ENCODE peak calls at places on chromosomes 13 and 19, in ten cellular contexts. Y, E, A, U, K, X, D, L, J and T are unnamed samples.

GRCh38 chr19:799076-799881 is 2.0 kb downstream of the PTBP1 start:
- DNase-seq in L (peak; percentile 30), Y (peak; percentile 53), E (no peak), X (peak; percentile 65), A (no peak), K (no peak), D (peak; percentile 63), J (no peak), U (no peak), T (no peak)

GRCh38 chr13:34654203-34654602 is 287.9 kb upstream of the NBEA start:
- DNase-seq in X (no peak), J (no peak), U (no peak), L (no peak), E (no peak), Y (peak; percentile 13), K (no peak), A (no peak), D (no peak), T (no peak)

GRCh38 chr19:45758921-45759320 is 10.1 kb downstream of the SIX5 start:
- DNase-seq in J (no peak), A (no peak), Y (no peak), D (no peak), K (no peak), X (no peak), L (no peak), U (no peak), E (no peak), T (no peak)

GRCh38 chr13:114263590-114263989 is 17.8 kb upstream of the UPF3A start:
- DNase-seq in J (no peak), X (no peak), L (no peak), A (no peak), Y (no peak), E (no peak), D (no peak), U (no peak), K (no peak), T (no peak)

GRCh38 chr13:37418490-37418889 is 180.1 kb downstream of the POSTN start:
- DNase-seq in L (no peak), E (no peak), U (no peak), A (no peak), D (peak; percentile 14), J (no peak), K (no peak), Y (peak; percentile 56), X (no peak), T (no peak)

GRCh38 chr13:94272038-94272437 is 207.4 kb downstream of the DCT start:
- DNase-seq in U (no peak), X (no peak), Y (no peak), J (no peak), L (no peak), A (no peak), E (no peak), D (no peak), K (no peak), T (no peak)

GRCh38 chr19:56949651-56950050 is 109.1 kb upstream of the PEG3 start:
- DNase-seq in A (no peak), D (no peak), U (no peak), X (no peak), L (no peak), E (no peak), Y (no peak), J (no peak), K (no peak), T (no peak)

GRCh38 chr19:2280633-2281264 is 1.2 kb downstream of the PEAK3 start:
- DNase-seq in K (no peak), E (no peak), D (no peak), U (no peak), J (no peak), X (no peak), L (no peak), A (no peak), Y (no peak), T (no peak)

GRCh38 chr19:8325454-8325853 is 4.2 kb downstream of the RPS28 start:
- DNase-seq in Y (no peak), J (no peak), D (no peak), A (no peak), X (no peak), E (no peak), K (no peak), U (no peak), L (no peak), T (no peak)

GRCh38 chr19:8322638-8322997 is 1.3 kb downstream of the RPS28 start:
- DNase-seq in E (no peak), L (no peak), J (no peak), D (no peak), X (no peak), K (no peak), U (no peak), A (no peak), Y (no peak), T (no peak)

GRCh38 chr19:8321760-8322637 is 703 bp downstream of the RPS28 start:
- DNase-seq in Y (no peak), E (no peak), D (no peak), A (no peak), K (no peak), X (no peak), L (no peak), J (no peak), U (no peak), T (no peak)

GRCh38 chr19:8323781-8324185 is 2.5 kb downstream of the RPS28 start:
- DNase-seq in D (no peak), X (no peak), K (no peak), A (no peak), Y (no peak), L (no peak), E (no peak), J (no peak), U (no peak), T (no peak)

DNA sequence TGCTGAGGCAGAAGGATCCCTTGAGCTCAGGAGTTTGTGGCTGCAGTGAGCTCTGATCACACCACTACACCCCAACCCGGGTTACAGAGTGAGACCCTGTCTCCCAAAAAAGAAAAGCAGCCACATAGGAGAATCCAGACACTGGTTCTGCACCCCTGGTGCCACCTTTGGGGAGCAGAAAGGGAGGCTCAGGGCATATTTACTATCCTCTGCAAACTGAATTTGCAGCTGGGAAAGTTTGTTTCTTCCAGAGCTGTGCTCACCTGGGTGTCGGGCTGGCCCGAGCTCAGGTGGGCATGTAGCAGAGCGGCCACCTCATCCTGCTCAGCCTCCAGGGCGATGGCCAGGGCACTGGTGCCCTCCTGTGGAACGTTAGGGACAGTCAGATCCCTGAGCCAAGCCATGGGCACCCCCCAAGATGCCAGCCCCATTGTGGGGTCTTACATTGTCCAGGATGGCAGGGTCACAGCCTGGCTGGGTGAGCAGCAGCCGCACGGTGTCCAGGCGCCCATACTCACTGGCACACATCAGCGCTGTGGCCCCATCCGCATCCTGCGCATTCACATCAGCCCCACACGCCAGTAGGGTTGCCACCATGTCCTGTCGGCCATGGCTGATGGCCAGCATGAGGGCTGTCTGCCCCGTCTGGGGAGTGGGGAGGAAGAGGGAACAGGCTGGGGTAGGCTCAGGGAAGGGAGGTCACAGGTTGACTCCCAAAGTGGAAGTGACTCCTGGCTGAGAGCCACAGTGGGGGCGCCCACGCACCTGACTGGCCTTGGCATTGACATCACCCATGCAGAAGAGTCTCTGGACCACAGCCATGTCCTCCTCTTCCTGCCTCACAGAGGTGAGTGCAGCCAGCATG is 3.1 kb downstream of the RPS28 start:
- DNase-seq in X (peak; percentile 34), U (no peak), K (no peak), D (peak; percentile 58), J (no peak), Y (no peak), E (no peak), L (no peak), A (no peak), T (no peak)
- TF ChIP-seq CTCF in X (no peak), U (no peak), K (no peak), D (no peak), J (no peak), Y (no peak), E (peak; percentile 22), L (no peak), A (no peak), T (no peak)

DNA sequence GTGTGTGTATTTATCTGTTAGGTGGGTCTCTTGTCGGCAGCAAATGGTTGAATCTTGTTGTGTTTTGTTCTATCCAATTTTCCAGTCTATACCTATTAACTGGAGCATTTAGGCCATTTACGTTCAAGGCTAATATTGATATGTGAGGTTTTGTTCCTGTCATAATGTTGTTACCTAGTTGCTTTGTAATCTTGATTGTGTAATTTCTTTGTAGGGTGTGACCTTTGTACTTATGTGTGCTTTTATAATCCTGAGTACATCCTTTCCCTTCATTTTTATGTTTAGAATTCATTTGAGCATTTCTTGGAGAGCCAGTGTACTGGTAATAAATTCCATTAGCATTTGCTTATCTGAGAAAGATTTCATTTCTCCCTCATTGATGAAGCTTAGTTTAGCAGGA is 83.0 kb upstream of the MIR17HG start:
- DNase-seq in Y (no peak), D (no peak), J (no peak), X (no peak), K (no peak), L (no peak), U (no peak), A (no peak), E (no peak), T (no peak)
- TF ChIP-seq CTCF in Y (no peak), D (no peak), J (no peak), X (no peak), K (no peak), L (no peak), U (no peak), A (no peak), E (no peak), T (no peak)

GRCh38 chr19:42424712-42425131 is 2.5 kb downstream of the LIPE start:
- DNase-seq in E (no peak), A (no peak), K (peak; percentile 58), U (no peak), X (no peak), D (no peak), J (no peak), L (no peak), Y (no peak), T (no peak)
- TF ChIP-seq CTCF in E (peak; percentile 45), A (no peak), K (no peak), U (no peak), X (peak; percentile 18), D (no peak), J (no peak), L (no peak), Y (no peak), T (no peak)

GRCh38 chr19:58213075-58213369 is 15.7 kb upstream of the ZNF544 start:
- DNase-seq in J (no peak), K (no peak), U (no peak), D (no peak), A (no peak), Y (no peak), L (no peak), E (no peak), X (no peak), T (no peak)

GRCh38 chr19:58217607-58218391 is 10.9 kb upstream of the ZNF544 start:
- DNase-seq in A (no peak), X (no peak), U (no peak), K (no peak), L (no peak), D (no peak), J (no peak), E (no peak), Y (no peak), T (no peak)

GRCh38 chr19:58217069-58217481 is 11.6 kb upstream of the ZNF544 start:
- DNase-seq in Y (no peak), D (no peak), U (no peak), K (peak; percentile 28), E (no peak), L (no peak), J (no peak), X (no peak), A (no peak), T (no peak)

DNA sequence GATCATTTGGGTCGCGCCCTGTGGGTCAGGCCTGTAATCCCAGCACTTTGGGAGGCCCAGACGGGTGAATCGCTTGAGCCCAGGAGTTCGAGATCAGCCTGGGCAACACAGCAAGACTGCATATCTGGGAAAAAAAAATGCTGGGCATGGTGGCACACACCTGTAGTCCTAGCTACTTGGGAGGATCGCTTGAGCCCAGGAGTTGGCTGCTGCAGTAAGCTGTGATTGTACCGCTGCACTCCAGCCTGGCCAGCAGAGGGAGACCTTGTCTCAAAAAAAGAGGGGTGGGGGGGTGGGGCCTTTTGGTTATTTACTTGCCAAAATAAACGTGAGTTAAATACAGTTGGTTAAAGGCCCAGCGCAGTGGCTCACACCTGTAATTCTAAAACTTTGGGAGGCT is 9.8 kb upstream of the ZNF544 start:
- DNase-seq in E (no peak), J (no peak), K (peak; percentile 61), A (no peak), D (peak; percentile 34), Y (no peak), U (no peak), L (peak; percentile 30), X (peak; percentile 43), T (no peak)
- TF ChIP-seq CTCF in E (no peak), J (no peak), K (peak; percentile 59), A (no peak), D (peak; percentile 25), Y (no peak), U (no peak), L (no peak), X (peak; percentile 66), T (no peak)